ENCODE peak calls at places on chromosomes 2 and 18, in eight cellular contexts. F is SW480; L is left lobe of liver; G is stimulated activated CD4-positive, alpha-beta T cell treated with anti-CD3 and anti-CD28 coated beads, TNF-alpha, amount 100 ng/mL, for 4 hours; I is CD8-positive, alpha-beta memory T cell; V is GM20000; U is GM12864; Y is C1 segment of cervical spinal cord. D is an unnamed sample.

GRCh38 chr18:31683106-31683505 is 1.3 kb downstream of the B4GALT6 start:
- DNase-seq in F (no peak), L (no peak), G (no peak), I (no peak), V (no peak), U (no peak), Y (no peak), D (no peak)

GRCh38 chr2:219406861-219407230 is 11.3 kb upstream of the DES start:
- DNase-seq in F (no peak), L (no peak), G (no peak), I (no peak), V (no peak), U (no peak), Y (no peak), D (peak)

GRCh38 chr18:34773961-34774754 is 64.1 kb downstream of the DTNA start:
- DNase-seq in F (no peak), L (peak), G (no peak), I (no peak), V (no peak), U (no peak), Y (peak), D (peak)

GRCh38 chr2:240571314-240571973 is 3.2 kb downstream of the RNPEPL1 start:
- DNase-seq in F (no peak), L (peak), G (no peak), I (no peak), V (no peak), U (no peak), Y (no peak), D (no peak)

GRCh38 chr18:26429535-26429934 is 118.8 kb downstream of the KCTD1 start:
- DNase-seq in F (peak), L (no peak), G (no peak), I (no peak), V (no peak), U (no peak), Y (no peak), D (peak)

GRCh38 chr18:28854964-28855363 is 678.0 kb upstream of the CDH2 start:
- DNase-seq in F (no peak), L (no peak), G (no peak), I (no peak), V (no peak), U (no peak), Y (no peak), D (no peak)

GRCh38 chr2:129087133-129087813 is 768.6 kb upstream of the HS6ST1 start:
- DNase-seq in F (no peak), L (no peak), G (no peak), I (no peak), V (no peak), U (no peak), Y (no peak), D (peak)

GRCh38 chr2:60515751-60516226 is 37.7 kb downstream of the BCL11A start:
- DNase-seq in F (peak), L (no peak), G (no peak), I (no peak), V (peak), U (peak), Y (no peak), D (peak)

GRCh38 chr2:45497355-45497754 is 113.7 kb downstream of the SRBD1 start:
- DNase-seq in F (no peak), L (no peak), G (no peak), I (no peak), V (peak), U (peak), Y (no peak), D (peak)

GRCh38 chr2:84959494-84960156 is 11.3 kb upstream of the KCMF1 start:
- DNase-seq in F (no peak), L (no peak), G (no peak), I (no peak), V (no peak), U (no peak), Y (no peak), D (peak)

GRCh38 chr2:161418275-161418714 is 2.2 kb downstream of the TBR1 start:
- DNase-seq in F (no peak), L (no peak), G (no peak), I (no peak), V (peak), U (no peak), Y (no peak), D (no peak)

GRCh38 chr2:217892560-217892959 is 110.2 kb downstream of the TNS1 start:
- DNase-seq in F (no peak), L (no peak), G (no peak), I (no peak), V (no peak), U (no peak), Y (no peak), D (no peak)

GRCh38 chr18:30763913-30764350 is 278.6 kb downstream of the DSC3 start:
- DNase-seq in F (no peak), L (no peak), G (no peak), I (no peak), V (no peak), U (no peak), Y (no peak), D (no peak)

GRCh38 chr18:532023-532422 is 31.5 kb upstream of the COLEC12 start:
- DNase-seq in F (peak), L (no peak), G (no peak), I (no peak), V (no peak), U (no peak), Y (no peak), D (no peak)

GRCh38 chr2:12097860-12098259 is 351.4 kb downstream of the LPIN1 start:
- DNase-seq in F (no peak), L (no peak), G (no peak), I (no peak), V (no peak), U (no peak), Y (no peak), D (no peak)

GRCh38 chr2:233816771-233817170 is 37.6 kb downstream of the HJURP start:
- DNase-seq in F (no peak), L (peak), G (no peak), I (no peak), V (no peak), U (no peak), Y (no peak), D (no peak)

GRCh38 chr2:41410011-41410410 is 637.8 kb upstream of the PKDCC start:
- DNase-seq in F (no peak), L (no peak), G (no peak), I (no peak), V (no peak), U (no peak), Y (no peak), D (no peak)

GRCh38 chr18:23703057-23703986 is 14.1 kb downstream of the LAMA3 start:
- DNase-seq in F (peak), L (no peak), G (no peak), I (no peak), V (peak), U (no peak), Y (no peak), D (peak)

D was measured in AG10803.